ENCODE peak calls at places on chromosomes 1 and 21, in six cellular contexts. One of them, this sample, is unnamed.

GRCh38 chr21:42377951-42378340 is 11.6 kb upstream of the TFF1 start:
- DNase-seq in AG04450: no peak
- DNase-seq in GM23248: no peak
- DNase-seq in mesendoderm: no peak
- DNase-seq in DND-41: no peak
- DNase-seq in aorta: peak
- DNase-seq in this sample: peak

GRCh38 chr1:46589529-46589928 is 14.5 kb downstream of the MKNK1 start:
- DNase-seq in AG04450: no peak
- DNase-seq in aorta: no peak
- DNase-seq in DND-41: no peak
- DNase-seq in GM23248: no peak
- DNase-seq in mesendoderm: no peak
- DNase-seq in this sample: no peak

GRCh38 chr1:43789604-43790288 is 82.4 kb downstream of the ST3GAL3 start:
- DNase-seq in aorta: no peak
- DNase-seq in AG04450: no peak
- DNase-seq in GM23248: no peak
- DNase-seq in DND-41: peak
- DNase-seq in mesendoderm: no peak
- DNase-seq in this sample: no peak

GRCh38 chr1:44263191-44263944 is 50.1 kb downstream of the DMAP1 start:
- DNase-seq in mesendoderm: peak
- DNase-seq in AG04450: no peak
- DNase-seq in GM23248: no peak
- DNase-seq in aorta: no peak
- DNase-seq in DND-41: no peak
- DNase-seq in this sample: no peak

GRCh38 chr1:24186993-24187790 is at the start of gene IFNLR1:
- DNase-seq in AG04450: no peak
- DNase-seq in aorta: peak
- DNase-seq in mesendoderm: peak
- DNase-seq in GM23248: peak
- DNase-seq in DND-41: peak
- DNase-seq in this sample: no peak

GRCh38 chr1:218165687-218166088 is 119.4 kb upstream of the RRP15 start:
- DNase-seq in DND-41: no peak
- DNase-seq in aorta: no peak
- DNase-seq in AG04450: no peak
- DNase-seq in GM23248: no peak
- DNase-seq in mesendoderm: no peak
- DNase-seq in this sample: no peak

GRCh38 chr1:159141584-159142518 is 29.6 kb upstream of the CADM3 start:
- DNase-seq in DND-41: no peak
- DNase-seq in aorta: no peak
- DNase-seq in AG04450: no peak
- DNase-seq in GM23248: peak
- DNase-seq in mesendoderm: peak
- DNase-seq in this sample: no peak

GRCh38 chr1:151619489-151620093 is 7.7 kb downstream of the SNX27 start:
- DNase-seq in GM23248: peak
- DNase-seq in aorta: no peak
- DNase-seq in mesendoderm: peak
- DNase-seq in AG04450: peak
- DNase-seq in DND-41: no peak
- DNase-seq in this sample: no peak

GRCh38 chr1:83931658-83932253 is 67.2 kb downstream of the TTLL7 start:
- DNase-seq in DND-41: peak
- DNase-seq in GM23248: peak
- DNase-seq in AG04450: no peak
- DNase-seq in mesendoderm: peak
- DNase-seq in aorta: no peak
- DNase-seq in this sample: no peak

GRCh38 chr21:32412998-32413504 is 545 bp downstream of the EVA1C start:
- DNase-seq in mesendoderm: no peak
- DNase-seq in DND-41: no peak
- DNase-seq in AG04450: no peak
- DNase-seq in aorta: peak
- DNase-seq in GM23248: no peak
- DNase-seq in this sample: peak

GRCh38 chr1:41431490-41432350 is 52.8 kb downstream of the EDN2 start:
- DNase-seq in DND-41: no peak
- DNase-seq in GM23248: no peak
- DNase-seq in aorta: peak
- DNase-seq in AG04450: no peak
- DNase-seq in mesendoderm: no peak
- DNase-seq in this sample: no peak

GRCh38 chr1:210223174-210223904 is 9.3 kb upstream of the SERTAD4 start:
- DNase-seq in AG04450: no peak
- DNase-seq in aorta: no peak
- DNase-seq in mesendoderm: no peak
- DNase-seq in DND-41: no peak
- DNase-seq in GM23248: no peak
- DNase-seq in this sample: no peak

GRCh38 chr1:243924188-243924587 is 74.1 kb upstream of the AKT3 start:
- DNase-seq in GM23248: peak
- DNase-seq in mesendoderm: peak
- DNase-seq in AG04450: no peak
- DNase-seq in aorta: no peak
- DNase-seq in DND-41: no peak
- DNase-seq in this sample: no peak

GRCh38 chr1:51189421-51190073 is 46.5 kb upstream of the RNF11 start:
- DNase-seq in aorta: no peak
- DNase-seq in mesendoderm: peak
- DNase-seq in AG04450: peak
- DNase-seq in GM23248: peak
- DNase-seq in DND-41: peak
- DNase-seq in this sample: no peak

DNA sequence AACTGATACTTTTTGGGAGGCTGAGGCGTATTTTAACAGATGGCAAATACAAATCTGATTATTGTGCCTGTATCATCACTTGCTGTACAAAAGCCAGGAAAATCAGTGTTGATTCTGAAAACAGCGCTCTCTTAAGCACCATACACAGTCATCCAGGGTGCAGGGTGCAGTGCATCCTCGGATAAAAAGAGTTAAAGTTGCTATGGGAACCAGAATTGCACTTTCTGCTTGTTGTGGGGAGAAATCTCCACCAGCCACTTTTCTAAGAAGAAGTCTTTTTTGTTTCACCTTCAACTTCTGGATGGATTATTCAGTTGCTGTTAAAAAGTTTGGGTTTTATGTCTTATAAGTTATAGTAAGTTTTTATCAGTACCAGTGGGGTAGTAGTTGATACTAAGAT is 3.8 kb downstream of the LAMC1 start:
- DNase-seq in aorta: no peak
- DNase-seq in GM23248: peak
- DNase-seq in mesendoderm: no peak
- DNase-seq in DND-41: no peak
- DNase-seq in AG04450: no peak
- DNase-seq in this sample: no peak
- H3K4me3 ChIP-seq in aorta: peak
- H3K4me3 ChIP-seq in GM23248: peak
- H3K4me3 ChIP-seq in mesendoderm: no peak
- H3K4me3 ChIP-seq in DND-41: no peak
- H3K4me3 ChIP-seq in AG04450: peak
- H3K4me3 ChIP-seq in this sample: peak

DNA sequence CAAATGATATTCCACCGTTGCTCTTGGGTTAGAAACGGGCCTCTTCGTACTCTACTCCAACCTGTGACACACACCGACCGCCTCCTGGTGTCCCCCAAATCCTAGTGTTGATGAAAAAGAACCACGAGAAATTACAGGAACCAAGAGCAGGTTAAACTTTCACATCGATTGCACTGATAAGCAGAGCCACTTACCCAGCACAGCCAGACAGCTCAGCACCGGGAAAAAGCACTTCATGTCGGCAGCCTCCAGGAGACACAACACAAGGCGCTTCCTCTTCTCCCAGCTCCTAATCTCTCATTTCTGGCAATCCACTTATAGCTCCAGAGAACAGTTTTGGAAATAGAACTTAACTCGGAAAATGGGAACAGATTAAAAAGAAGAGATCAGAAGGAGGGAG is 1.4 kb downstream of the IGSF3 start:
- DNase-seq in AG04450: no peak
- DNase-seq in mesendoderm: peak
- DNase-seq in aorta: no peak
- DNase-seq in DND-41: no peak
- DNase-seq in GM23248: peak
- DNase-seq in this sample: no peak
- H3K4me3 ChIP-seq in AG04450: no peak
- H3K4me3 ChIP-seq in mesendoderm: no peak
- H3K4me3 ChIP-seq in aorta: no peak
- H3K4me3 ChIP-seq in DND-41: no peak
- H3K4me3 ChIP-seq in GM23248: no peak
- H3K4me3 ChIP-seq in this sample: peak

GRCh38 chr1:21911205-21912001 is 25.7 kb downstream of the HSPG2 start:
- DNase-seq in DND-41: no peak
- DNase-seq in GM23248: peak
- DNase-seq in aorta: peak
- DNase-seq in mesendoderm: no peak
- DNase-seq in AG04450: no peak
- DNase-seq in this sample: peak
- H3K4me3 ChIP-seq in DND-41: no peak
- H3K4me3 ChIP-seq in GM23248: no peak
- H3K4me3 ChIP-seq in aorta: no peak
- H3K4me3 ChIP-seq in mesendoderm: no peak
- H3K4me3 ChIP-seq in AG04450: no peak
- H3K4me3 ChIP-seq in this sample: no peak

GRCh38 chr1:6392081-6392879 is 1.3 kb downstream of the ACOT7 start:
- DNase-seq in mesendoderm: peak
- DNase-seq in DND-41: peak
- DNase-seq in GM23248: peak
- DNase-seq in aorta: no peak
- DNase-seq in AG04450: no peak
- DNase-seq in this sample: no peak
- H3K4me3 ChIP-seq in mesendoderm: peak
- H3K4me3 ChIP-seq in DND-41: peak
- H3K4me3 ChIP-seq in GM23248: peak
- H3K4me3 ChIP-seq in aorta: no peak
- H3K4me3 ChIP-seq in AG04450: peak
- H3K4me3 ChIP-seq in this sample: peak

GRCh38 chr1:226093621-226094020 is 31.1 kb downstream of the H3-3A start:
- DNase-seq in aorta: peak
- DNase-seq in AG04450: no peak
- DNase-seq in mesendoderm: no peak
- DNase-seq in DND-41: no peak
- DNase-seq in GM23248: no peak
- DNase-seq in this sample: no peak

GRCh38 chr1:226092955-226093354 is 30.4 kb downstream of the H3-3A start:
- DNase-seq in aorta: no peak
- DNase-seq in GM23248: peak
- DNase-seq in mesendoderm: no peak
- DNase-seq in AG04450: no peak
- DNase-seq in DND-41: no peak
- DNase-seq in this sample: no peak

GRCh38 chr1:226095286-226095685 is 32.8 kb downstream of the H3-3A start:
- DNase-seq in aorta: peak
- DNase-seq in AG04450: no peak
- DNase-seq in GM23248: no peak
- DNase-seq in mesendoderm: no peak
- DNase-seq in DND-41: no peak
- DNase-seq in this sample: peak

GRCh38 chr1:226094451-226094850 is 31.9 kb downstream of the H3-3A start:
- DNase-seq in AG04450: no peak
- DNase-seq in GM23248: no peak
- DNase-seq in aorta: peak
- DNase-seq in mesendoderm: no peak
- DNase-seq in DND-41: no peak
- DNase-seq in this sample: no peak

DNA sequence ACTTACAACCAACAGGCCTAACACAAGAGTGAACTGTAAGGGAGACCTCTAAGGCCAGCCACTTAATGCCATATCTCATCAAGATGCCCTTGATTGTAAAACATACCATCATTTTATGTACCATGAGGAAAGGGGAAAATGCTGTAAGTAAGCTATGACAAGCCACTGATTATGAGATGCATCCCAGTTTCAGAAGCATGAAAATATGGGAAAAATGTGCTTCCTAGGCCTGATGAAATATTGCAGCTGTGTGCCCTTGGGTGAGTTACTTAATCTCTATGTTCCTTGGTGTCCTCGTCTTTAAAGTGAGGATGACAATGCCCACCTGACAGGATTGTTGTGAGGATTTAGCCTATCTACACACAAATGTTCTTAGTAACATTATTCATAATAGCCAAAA is 28.9 kb downstream of the H3-3A start:
- DNase-seq in GM23248: no peak
- DNase-seq in aorta: no peak
- DNase-seq in AG04450: no peak
- DNase-seq in mesendoderm: no peak
- DNase-seq in DND-41: no peak
- DNase-seq in this sample: no peak
- H3K4me3 ChIP-seq in GM23248: no peak
- H3K4me3 ChIP-seq in aorta: no peak
- H3K4me3 ChIP-seq in AG04450: no peak
- H3K4me3 ChIP-seq in mesendoderm: no peak
- H3K4me3 ChIP-seq in DND-41: no peak
- H3K4me3 ChIP-seq in this sample: no peak